ENCODE peak calls at places on chromosomes 3 and 15, in six cellular contexts. I is ELF-1; T is NCI-H1417; E is NCI-H345; U is naive thymus-derived CD8-positive, alpha-beta T cell; H is stimulated activated CD4-positive, alpha-beta T cell treated with anti-CD3 and anti-CD28 coated beads, Interleukin-1b, Interleukin-23, amount 100 ng/mL, for 1 hour. Q is an unnamed sample.

GRCh38 chr3:87076951-87077350 is 86.0 kb upstream of the VGLL3 start:
- DNase-seq in U (no peak), E (no peak), T (no peak), H (no peak), I (no peak), Q (no peak)

GRCh38 chr3:150114873-150115570 is 144.3 kb upstream of the PFN2 start:
- DNase-seq in I (no peak), H (no peak), T (peak; percentile 10), U (no peak), E (no peak), Q (no peak)

GRCh38 chr3:126100688-126101301 is 16.9 kb upstream of the SLC41A3 start:
- DNase-seq in E (no peak), I (no peak), U (no peak), T (no peak), H (no peak), Q (no peak)

GRCh38 chr3:46435327-46435726 is 28.3 kb downstream of the CCRL2 start:
- DNase-seq in U (no peak), I (no peak), T (no peak), H (no peak), E (no peak), Q (no peak)

GRCh38 chr3:36792342-36792741 is 28.0 kb upstream of the DCLK3 start:
- DNase-seq in E (peak; percentile 3), T (peak; percentile 44), H (no peak), I (peak; percentile 66), U (no peak), Q (no peak)

GRCh38 chr3:50609071-50609742 is 2.4 kb downstream of the CISH start:
- DNase-seq in I (no peak), H (no peak), U (no peak), E (no peak), T (no peak), Q (no peak)

GRCh38 chr15:41969851-41970431 is 2.4 kb downstream of the EHD4 start:
- DNase-seq in U (peak; percentile 31), H (no peak), T (no peak), E (no peak), I (peak; percentile 44), Q (no peak)

GRCh38 chr15:29122506-29122905 is 147.1 kb downstream of the NSMCE3 start:
- DNase-seq in H (no peak), T (no peak), I (no peak), E (no peak), U (no peak), Q (no peak)

GRCh38 chr15:34581043-34581365 is 2.4 kb downstream of the GOLGA8B start:
- DNase-seq in H (no peak), I (no peak), T (no peak), U (no peak), E (no peak), Q (no peak)

GRCh38 chr3:137764001-137764433 is at the start of gene SOX14:
- DNase-seq in I (peak; percentile 83), U (no peak), T (no peak), H (no peak), E (peak; percentile 59), Q (peak; percentile 33)

GRCh38 chr15:50150851-50151250 is 31.1 kb upstream of the SLC27A2 start:
- DNase-seq in H (no peak), E (no peak), U (no peak), T (no peak), I (no peak), Q (no peak)

GRCh38 chr3:14265246-14265962 is 86.8 kb downstream of the LSM3 start:
- DNase-seq in U (no peak), H (no peak), T (no peak), I (peak; percentile 29), E (peak; percentile 92), Q (peak; percentile 97)

GRCh38 chr3:3356836-3357235 is 177.3 kb upstream of the CRBN start:
- DNase-seq in T (no peak), I (no peak), U (no peak), H (no peak), E (no peak), Q (no peak)

GRCh38 chr3:10435850-10436249 is 69.5 kb downstream of the ATP2B2 start:
- DNase-seq in E (no peak), T (no peak), H (no peak), I (no peak), U (no peak), Q (no peak)

GRCh38 chr3:123325766-123326256 is 123.1 kb downstream of the ADCY5 start:
- DNase-seq in T (no peak), E (no peak), U (no peak), H (no peak), I (no peak), Q (no peak)

GRCh38 chr3:29099775-29100174 is 181.1 kb upstream of the RBMS3 start:
- DNase-seq in U (no peak), I (no peak), E (no peak), H (no peak), T (no peak), Q (peak; percentile 35)

GRCh38 chr15:92906563-92907081 is 6.5 kb downstream of the CHD2 start:
- DNase-seq in T (no peak), I (no peak), E (no peak), H (no peak), U (peak; percentile 59), Q (no peak)

GRCh38 chr3:13595485-13595884 is 46.6 kb downstream of the FBLN2 start:
- DNase-seq in U (no peak), I (no peak), E (no peak), T (no peak), H (no peak), Q (no peak)

GRCh38 chr3:39126532-39127071 is 19.1 kb downstream of the TTC21A start:
- DNase-seq in T (peak; percentile 20), U (peak; percentile 44), E (no peak), I (peak; percentile 65), H (no peak), Q (peak; percentile 26)

GRCh38 chr3:121642601-121643314 is 17.9 kb downstream of the HCLS1 start:
- DNase-seq in I (no peak), T (no peak), U (no peak), E (no peak), H (no peak), Q (no peak)

GRCh38 chr3:134359121-134360010 is 14.9 kb downstream of the AMOTL2 start:
- DNase-seq in E (no peak), T (no peak), I (no peak), U (no peak), H (no peak), Q (no peak)

GRCh38 chr3:4908769-4909156 is 70.5 kb upstream of the BHLHE40 start:
- DNase-seq in I (no peak), H (no peak), E (no peak), U (no peak), T (no peak), Q (no peak)

GRCh38 chr15:68210821-68211655 is 5.9 kb upstream of the CALML4 start:
- DNase-seq in T (peak; percentile 29), E (peak; percentile 14), U (peak; percentile 41), I (peak; percentile 71), H (no peak), Q (no peak)